ENCODE peak calls at places on chromosomes 4 and X, in six cellular contexts. One of them, this sample, is unnamed.

GRCh38 chrX:41470706-41471105 is 23.6 kb downstream of the NYX start:
- DNase-seq in AG10803: no peak
- DNase-seq in HFFc6: no peak
- DNase-seq in endothelial cell: no peak
- DNase-seq in fibroblast of mammary gland: no peak
- DNase-seq in suprapubic skin: no peak
- DNase-seq in this sample: no peak

GRCh38 chrX:2520539-2520938 is 19.8 kb upstream of the DHRSX start:
- DNase-seq in endothelial cell: no peak
- DNase-seq in HFFc6: no peak
- DNase-seq in suprapubic skin: no peak
- DNase-seq in AG10803: no peak
- DNase-seq in fibroblast of mammary gland: no peak
- DNase-seq in this sample: no peak

GRCh38 chrX:111375747-111376146 is 36.2 kb downstream of the DCX start:
- DNase-seq in fibroblast of mammary gland: peak
- DNase-seq in AG10803: no peak
- DNase-seq in HFFc6: no peak
- DNase-seq in endothelial cell: peak
- DNase-seq in suprapubic skin: no peak
- DNase-seq in this sample: no peak

GRCh38 chr4:27894951-27895350 is 1034.3 kb downstream of the STIM2 start:
- DNase-seq in fibroblast of mammary gland: no peak
- DNase-seq in AG10803: no peak
- DNase-seq in endothelial cell: no peak
- DNase-seq in suprapubic skin: no peak
- DNase-seq in HFFc6: peak
- DNase-seq in this sample: no peak

GRCh38 chrX:649166-649565 is 18.6 kb downstream of the SHOX start:
- DNase-seq in HFFc6: no peak
- DNase-seq in AG10803: no peak
- DNase-seq in endothelial cell: no peak
- DNase-seq in fibroblast of mammary gland: no peak
- DNase-seq in suprapubic skin: no peak
- DNase-seq in this sample: no peak

GRCh38 chr4:4247711-4248035 is 350 bp downstream of the TMEM128 start:
- DNase-seq in suprapubic skin: no peak
- DNase-seq in endothelial cell: no peak
- DNase-seq in fibroblast of mammary gland: no peak
- DNase-seq in HFFc6: peak
- DNase-seq in AG10803: no peak
- DNase-seq in this sample: no peak

GRCh38 chrX:9612146-9612505 is 147.3 kb downstream of the TBL1X start:
- DNase-seq in AG10803: no peak
- DNase-seq in suprapubic skin: no peak
- DNase-seq in fibroblast of mammary gland: no peak
- DNase-seq in HFFc6: no peak
- DNase-seq in endothelial cell: no peak
- DNase-seq in this sample: no peak

GRCh38 chr4:144820115-144820514 is 174.2 kb downstream of the HHIP start:
- DNase-seq in HFFc6: peak
- DNase-seq in endothelial cell: no peak
- DNase-seq in AG10803: peak
- DNase-seq in suprapubic skin: no peak
- DNase-seq in fibroblast of mammary gland: peak
- DNase-seq in this sample: no peak

GRCh38 chr4:25925486-25926201 is 11.6 kb downstream of the SMIM20 start:
- DNase-seq in HFFc6: peak
- DNase-seq in AG10803: peak
- DNase-seq in endothelial cell: peak
- DNase-seq in fibroblast of mammary gland: peak
- DNase-seq in suprapubic skin: no peak
- DNase-seq in this sample: peak

GRCh38 chr4:1199556-1200331 is 27.4 kb upstream of the SPON2 start:
- DNase-seq in HFFc6: no peak
- DNase-seq in suprapubic skin: no peak
- DNase-seq in fibroblast of mammary gland: no peak
- DNase-seq in AG10803: no peak
- DNase-seq in endothelial cell: no peak
- DNase-seq in this sample: no peak

GRCh38 chr4:168408620-168409019 is 71.7 kb downstream of the DDX60L start:
- DNase-seq in endothelial cell: no peak
- DNase-seq in fibroblast of mammary gland: peak
- DNase-seq in suprapubic skin: peak
- DNase-seq in AG10803: peak
- DNase-seq in HFFc6: peak
- DNase-seq in this sample: no peak

GRCh38 chrX:108312011-108312410 is 126.2 kb downstream of the COL4A6 start:
- DNase-seq in suprapubic skin: no peak
- DNase-seq in AG10803: no peak
- DNase-seq in fibroblast of mammary gland: peak
- DNase-seq in endothelial cell: no peak
- DNase-seq in HFFc6: no peak
- DNase-seq in this sample: no peak

GRCh38 chrX:15576019-15576418 is 24.7 kb downstream of the ACE2 start:
- DNase-seq in HFFc6: no peak
- DNase-seq in suprapubic skin: no peak
- DNase-seq in fibroblast of mammary gland: no peak
- DNase-seq in endothelial cell: no peak
- DNase-seq in AG10803: no peak
- DNase-seq in this sample: no peak

GRCh38 chrX:49079489-49080428 is at the start of gene WDR45:
- DNase-seq in fibroblast of mammary gland: peak
- DNase-seq in HFFc6: peak
- DNase-seq in AG10803: peak
- DNase-seq in suprapubic skin: peak
- DNase-seq in endothelial cell: peak
- DNase-seq in this sample: peak

GRCh38 chr4:71938776-71939175 is 93.0 kb upstream of the NPFFR2 start:
- DNase-seq in endothelial cell: no peak
- DNase-seq in fibroblast of mammary gland: peak
- DNase-seq in suprapubic skin: no peak
- DNase-seq in HFFc6: no peak
- DNase-seq in AG10803: peak
- DNase-seq in this sample: no peak

GRCh38 chr4:155796031-155796430 is 37.2 kb downstream of the GUCY1B1 start:
- DNase-seq in HFFc6: peak
- DNase-seq in endothelial cell: no peak
- DNase-seq in fibroblast of mammary gland: peak
- DNase-seq in suprapubic skin: no peak
- DNase-seq in AG10803: peak
- DNase-seq in this sample: peak
- TF ChIP-seq CTCF in HFFc6: peak
- TF ChIP-seq CTCF in endothelial cell: peak
- TF ChIP-seq CTCF in fibroblast of mammary gland: peak
- TF ChIP-seq CTCF in suprapubic skin: peak
- TF ChIP-seq CTCF in AG10803: peak
- TF ChIP-seq CTCF in this sample: no peak

DNA sequence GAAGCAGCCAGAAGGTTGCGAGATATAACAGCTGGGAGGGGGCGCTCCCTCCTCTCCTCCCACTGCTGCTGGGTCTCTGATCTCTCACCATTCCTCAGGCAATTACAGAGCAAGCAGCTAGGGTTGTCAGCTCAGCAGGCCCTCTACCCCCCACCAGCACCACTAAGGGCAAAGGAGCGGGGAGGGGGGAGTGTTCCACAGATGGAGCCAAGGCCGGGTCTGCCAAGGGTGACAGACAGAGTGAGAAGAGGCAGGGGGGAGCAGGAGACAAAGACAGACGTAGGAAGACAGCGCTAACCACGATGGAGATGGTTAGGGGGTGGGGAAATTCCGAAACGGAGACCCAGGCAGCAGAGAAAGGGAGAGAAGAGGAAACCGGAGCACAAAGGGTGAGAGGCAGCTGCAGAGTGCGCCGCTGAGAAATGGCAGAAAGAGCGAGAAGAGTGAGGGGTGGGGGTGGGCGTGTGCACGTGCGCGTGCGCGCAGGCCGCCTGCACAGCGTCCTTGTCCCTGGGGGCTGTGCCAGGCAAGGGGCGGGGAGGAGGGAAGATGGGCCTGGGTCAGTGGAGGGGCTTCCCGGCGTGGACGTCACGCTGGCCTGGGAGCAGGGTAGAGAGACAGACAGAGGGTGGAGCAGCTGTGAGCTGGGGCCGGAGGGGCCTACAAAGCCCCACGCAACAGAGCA is 6.9 kb downstream of the L1CAM start:
- DNase-seq in suprapubic skin: no peak
- DNase-seq in endothelial cell: no peak
- DNase-seq in HFFc6: no peak
- DNase-seq in fibroblast of mammary gland: no peak
- DNase-seq in AG10803: no peak
- DNase-seq in this sample: no peak
- TF ChIP-seq CTCF in suprapubic skin: no peak
- TF ChIP-seq CTCF in endothelial cell: no peak
- TF ChIP-seq CTCF in HFFc6: no peak
- TF ChIP-seq CTCF in fibroblast of mammary gland: no peak
- TF ChIP-seq CTCF in AG10803: no peak
- TF ChIP-seq CTCF in this sample: no peak

GRCh38 chr4:123350726-123351125 is 45.9 kb upstream of the SPRY1 start:
- DNase-seq in AG10803: no peak
- DNase-seq in HFFc6: no peak
- DNase-seq in endothelial cell: no peak
- DNase-seq in fibroblast of mammary gland: no peak
- DNase-seq in suprapubic skin: no peak
- DNase-seq in this sample: no peak

GRCh38 chr4:123352240-123352945 is 44.2 kb upstream of the SPRY1 start:
- DNase-seq in suprapubic skin: no peak
- DNase-seq in HFFc6: peak
- DNase-seq in AG10803: peak
- DNase-seq in endothelial cell: no peak
- DNase-seq in fibroblast of mammary gland: peak
- DNase-seq in this sample: no peak

GRCh38 chr4:123349401-123350190 is 47.0 kb upstream of the SPRY1 start:
- DNase-seq in HFFc6: no peak
- DNase-seq in endothelial cell: no peak
- DNase-seq in AG10803: no peak
- DNase-seq in fibroblast of mammary gland: no peak
- DNase-seq in suprapubic skin: no peak
- DNase-seq in this sample: no peak

GRCh38 chr4:123351713-123352112 is 44.9 kb upstream of the SPRY1 start:
- DNase-seq in suprapubic skin: no peak
- DNase-seq in HFFc6: no peak
- DNase-seq in AG10803: no peak
- DNase-seq in endothelial cell: no peak
- DNase-seq in fibroblast of mammary gland: no peak
- DNase-seq in this sample: no peak

GRCh38 chr4:123350191-123350544 is 46.4 kb upstream of the SPRY1 start:
- DNase-seq in endothelial cell: peak
- DNase-seq in fibroblast of mammary gland: peak
- DNase-seq in AG10803: no peak
- DNase-seq in suprapubic skin: no peak
- DNase-seq in HFFc6: no peak
- DNase-seq in this sample: no peak
- TF ChIP-seq CTCF in endothelial cell: peak
- TF ChIP-seq CTCF in fibroblast of mammary gland: no peak
- TF ChIP-seq CTCF in AG10803: no peak
- TF ChIP-seq CTCF in suprapubic skin: peak
- TF ChIP-seq CTCF in HFFc6: no peak
- TF ChIP-seq CTCF in this sample: no peak

GRCh38 chr4:41358626-41359025 is 101.9 kb downstream of the UCHL1 start:
- DNase-seq in HFFc6: no peak
- DNase-seq in endothelial cell: no peak
- DNase-seq in fibroblast of mammary gland: no peak
- DNase-seq in AG10803: no peak
- DNase-seq in suprapubic skin: no peak
- DNase-seq in this sample: no peak

GRCh38 chr4:41360911-41361830 is 104.4 kb downstream of the UCHL1 start:
- DNase-seq in HFFc6: no peak
- DNase-seq in endothelial cell: peak
- DNase-seq in fibroblast of mammary gland: peak
- DNase-seq in AG10803: no peak
- DNase-seq in suprapubic skin: peak
- DNase-seq in this sample: no peak

GRCh38 chr4:41359836-41360213 is 103.1 kb downstream of the UCHL1 start:
- DNase-seq in fibroblast of mammary gland: no peak
- DNase-seq in endothelial cell: no peak
- DNase-seq in AG10803: no peak
- DNase-seq in HFFc6: no peak
- DNase-seq in suprapubic skin: no peak
- DNase-seq in this sample: peak

GRCh38 chr4:41360214-41360910 is 103.6 kb downstream of the UCHL1 start:
- DNase-seq in HFFc6: no peak
- DNase-seq in endothelial cell: peak
- DNase-seq in fibroblast of mammary gland: peak
- DNase-seq in AG10803: peak
- DNase-seq in suprapubic skin: peak
- DNase-seq in this sample: no peak

GRCh38 chr4:41359069-41359769 is 102.5 kb downstream of the UCHL1 start:
- DNase-seq in endothelial cell: peak
- DNase-seq in HFFc6: no peak
- DNase-seq in suprapubic skin: no peak
- DNase-seq in AG10803: no peak
- DNase-seq in fibroblast of mammary gland: no peak
- DNase-seq in this sample: peak
- TF ChIP-seq CTCF in endothelial cell: no peak
- TF ChIP-seq CTCF in HFFc6: peak
- TF ChIP-seq CTCF in suprapubic skin: no peak
- TF ChIP-seq CTCF in AG10803: no peak
- TF ChIP-seq CTCF in fibroblast of mammary gland: no peak
- TF ChIP-seq CTCF in this sample: no peak

GRCh38 chrX:55841962-55842752 is 124.6 kb downstream of the RRAGB start:
- DNase-seq in HFFc6: no peak
- DNase-seq in endothelial cell: no peak
- DNase-seq in suprapubic skin: no peak
- DNase-seq in fibroblast of mammary gland: no peak
- DNase-seq in AG10803: no peak
- DNase-seq in this sample: no peak

GRCh38 chrX:55839480-55839879 is 121.9 kb downstream of the RRAGB start:
- DNase-seq in suprapubic skin: no peak
- DNase-seq in fibroblast of mammary gland: no peak
- DNase-seq in endothelial cell: no peak
- DNase-seq in AG10803: no peak
- DNase-seq in HFFc6: no peak
- DNase-seq in this sample: no peak
- TF ChIP-seq CTCF in suprapubic skin: no peak
- TF ChIP-seq CTCF in fibroblast of mammary gland: no peak
- TF ChIP-seq CTCF in endothelial cell: no peak
- TF ChIP-seq CTCF in AG10803: no peak
- TF ChIP-seq CTCF in HFFc6: no peak
- TF ChIP-seq CTCF in this sample: no peak

DNA sequence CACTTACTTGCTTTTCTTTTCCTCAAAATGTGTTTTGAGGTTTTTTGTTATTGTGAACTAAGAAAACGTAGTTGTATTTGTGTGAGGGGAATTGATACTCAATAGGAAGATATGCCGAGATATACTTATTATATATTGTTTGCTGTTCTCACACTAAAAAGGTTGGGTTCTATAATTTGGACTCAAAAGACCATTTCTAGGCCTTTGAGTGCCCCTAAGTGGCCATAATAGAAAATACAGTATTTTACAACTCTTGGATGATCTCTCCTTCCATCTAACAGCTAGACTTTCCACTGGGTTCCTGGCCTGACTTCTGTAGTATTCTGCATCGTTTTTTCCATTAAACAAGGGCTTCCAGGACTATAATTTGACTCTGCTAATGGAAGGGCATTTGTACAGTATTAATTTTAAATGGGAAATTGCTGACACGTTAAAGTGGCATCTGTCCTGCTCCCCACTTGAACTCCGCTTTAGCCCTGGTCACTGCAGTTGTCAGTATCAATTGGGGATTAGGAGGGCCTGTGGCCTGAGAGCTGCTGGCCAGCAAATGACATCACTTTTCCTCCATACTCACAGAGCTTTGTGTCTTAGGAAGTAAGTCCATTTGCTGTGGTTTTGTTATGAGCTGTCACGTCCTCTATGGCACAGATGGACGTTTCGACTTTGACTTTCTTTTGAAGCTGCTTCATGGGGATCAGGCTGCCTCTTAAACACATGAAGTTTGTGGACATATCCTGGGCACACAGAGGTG is 176.9 kb downstream of the SLIT2 start:
- DNase-seq in HFFc6: no peak
- DNase-seq in suprapubic skin: no peak
- DNase-seq in fibroblast of mammary gland: peak
- DNase-seq in endothelial cell: no peak
- DNase-seq in AG10803: no peak
- DNase-seq in this sample: peak
- TF ChIP-seq CTCF in HFFc6: peak
- TF ChIP-seq CTCF in suprapubic skin: no peak
- TF ChIP-seq CTCF in fibroblast of mammary gland: peak
- TF ChIP-seq CTCF in endothelial cell: no peak
- TF ChIP-seq CTCF in AG10803: peak
- TF ChIP-seq CTCF in this sample: peak